ENCODE peak calls at places on chromosomes 16 and 17, in ten cellular contexts. R is foreskin keratinocyte, S is lung, U is stomach, Y is body of pancreas, W is vagina, K is PC-9, N is bronchial epithelial cell, H is cardiac fibroblast, L is mucosa of descending colon. Q is an unnamed sample.

GRCh38 chr16:69555867-69556266 is 9.9 kb upstream of the NFAT5 start:
- DNase-seq in R (no peak), S (no peak), U (no peak), Y (no peak), W (no peak), K (no peak), N (no peak), H (no peak), L (no peak), Q (no peak)

GRCh38 chr17:17057057-17057551 is 14.8 kb downstream of the MPRIP start:
- DNase-seq in R (no peak), S (no peak), U (peak; percentile 19), Y (no peak), W (no peak), K (no peak), N (no peak), H (no peak), L (no peak), Q (peak; percentile 57)

GRCh38 chr16:83530293-83530692 is 277.5 kb upstream of the HSBP1 start:
- DNase-seq in R (no peak), S (no peak), U (no peak), Y (no peak), W (no peak), K (no peak), N (no peak), H (peak; percentile 76), L (no peak), Q (no peak)

GRCh38 chr16:84650062-84650991 is 2.0 kb downstream of the KLHL36 start:
- DNase-seq in R (peak; percentile 81), S (no peak), U (no peak), Y (no peak), W (no peak), K (no peak), N (peak; percentile 88), H (peak; percentile 66), L (no peak), Q (no peak)

GRCh38 chr16:70162041-70162451 is 11.5 kb upstream of the CLEC18C start:
- DNase-seq in R (peak; percentile 69), S (peak; percentile 28), U (no peak), Y (no peak), W (peak; percentile 47), K (no peak), N (peak; percentile 85), H (peak; percentile 80), L (no peak), Q (peak; percentile 44)

GRCh38 chr16:81523387-81524115 is 78.9 kb downstream of the CMIP start:
- DNase-seq in R (peak; percentile 95), S (no peak), U (peak; percentile 62), Y (no peak), W (no peak), K (peak; percentile 92), N (peak; percentile 94), H (peak; percentile 87), L (no peak), Q (no peak)

GRCh38 chr17:36182176-36183000 is 6.0 kb upstream of the TBC1D3B start:
- DNase-seq in R (peak; percentile 5), S (no peak), U (no peak), Y (peak; percentile 22), W (no peak), K (no peak), N (no peak), H (no peak), L (no peak), Q (peak; percentile 87)

GRCh38 chr17:69654981-69655581 is 240.6 kb downstream of the MAP2K6 start:
- DNase-seq in R (peak; percentile 63), S (no peak), U (no peak), Y (no peak), W (no peak), K (no peak), N (peak; percentile 84), H (peak; percentile 80), L (no peak), Q (no peak)

GRCh38 chr17:71631483-71631882 is 489.3 kb upstream of the SOX9 start:
- DNase-seq in R (peak; percentile 80), S (no peak), U (no peak), Y (no peak), W (no peak), K (no peak), N (peak; percentile 78), H (peak; percentile 67), L (no peak), Q (no peak)

GRCh38 chr17:80663783-80664206 is 119.2 kb downstream of the RPTOR start:
- DNase-seq in R (no peak), S (peak; percentile 33), U (no peak), Y (no peak), W (no peak), K (no peak), N (no peak), H (no peak), L (peak; percentile 24), Q (no peak)

GRCh38 chr17:6077746-6078145 is 7.6 kb downstream of the WSCD1 start:
- DNase-seq in R (no peak), S (no peak), U (no peak), Y (no peak), W (no peak), K (no peak), N (no peak), H (no peak), L (no peak), Q (no peak)

GRCh38 chr16:27189335-27189972 is 13.9 kb upstream of the KDM8 start:
- DNase-seq in R (no peak), S (no peak), U (peak; percentile 28), Y (peak; percentile 91), W (no peak), K (peak; percentile 19), N (no peak), H (no peak), L (peak; percentile 55), Q (no peak)

GRCh38 chr17:61131555-61131954 is 268.1 kb upstream of the TBX2 start:
- DNase-seq in R (no peak), S (no peak), U (no peak), Y (no peak), W (no peak), K (no peak), N (no peak), H (no peak), L (no peak), Q (no peak)
- TF ChIP-seq CTCF in R (no peak), S (no peak), U (no peak), Y (no peak), W (no peak), K (no peak), N (no peak), H (no peak), L (no peak), Q (no peak)

DNA sequence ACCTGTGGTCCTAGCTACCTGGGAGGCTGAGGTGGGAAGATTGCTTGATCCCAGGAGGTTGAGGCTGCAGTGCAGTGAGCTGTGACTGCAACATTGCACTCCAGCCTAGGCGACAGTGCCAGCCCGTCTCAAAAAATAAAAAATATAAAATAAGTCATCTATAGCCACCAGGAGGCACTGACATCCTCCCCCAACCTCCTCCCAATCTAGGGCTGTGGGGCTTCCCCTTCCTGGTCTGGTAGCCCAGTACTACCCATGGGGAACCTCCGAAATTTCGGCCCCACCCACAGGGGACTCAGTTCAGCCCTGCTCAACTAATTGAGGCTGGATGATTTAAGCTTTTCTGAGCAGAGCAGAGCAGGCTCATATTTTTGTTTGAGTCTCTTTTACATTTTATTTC is 3.2 kb downstream of the ZSCAN10 start:
- DNase-seq in R (no peak), S (no peak), U (no peak), Y (peak; percentile 47), W (no peak), K (no peak), N (no peak), H (peak; percentile 31), L (peak; percentile 40), Q (no peak)
- TF ChIP-seq CTCF in R (peak; percentile 58), S (no peak), U (no peak), Y (no peak), W (no peak), K (peak; percentile 37), N (peak; percentile 18), H (peak; percentile 39), L (no peak), Q (peak; percentile 35)

DNA sequence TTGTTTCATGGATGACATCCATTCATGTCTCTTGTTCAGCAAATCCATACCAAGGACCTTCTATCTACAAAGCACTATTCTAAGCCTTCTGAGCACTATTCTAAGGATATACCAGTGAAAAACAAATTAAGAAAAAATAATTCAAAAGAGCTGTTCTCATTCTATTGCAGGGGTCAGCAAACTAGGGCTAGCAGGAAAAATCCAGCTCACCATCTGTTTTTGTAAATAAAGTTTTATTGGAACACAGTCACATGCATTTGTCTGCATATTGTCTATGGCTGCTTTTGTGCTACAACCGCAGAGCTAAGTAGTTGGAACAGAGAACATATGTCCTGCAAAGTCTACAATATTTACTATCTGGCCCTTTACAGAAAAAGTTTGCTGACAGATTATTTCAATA is 222.7 kb upstream of the DYNLRB2 start:
- DNase-seq in R (no peak), S (no peak), U (no peak), Y (no peak), W (no peak), K (no peak), N (no peak), H (no peak), L (no peak), Q (no peak)
- TF ChIP-seq CTCF in R (no peak), S (no peak), U (no peak), Y (no peak), W (no peak), K (no peak), N (no peak), H (no peak), L (no peak), Q (peak; percentile 1)

DNA sequence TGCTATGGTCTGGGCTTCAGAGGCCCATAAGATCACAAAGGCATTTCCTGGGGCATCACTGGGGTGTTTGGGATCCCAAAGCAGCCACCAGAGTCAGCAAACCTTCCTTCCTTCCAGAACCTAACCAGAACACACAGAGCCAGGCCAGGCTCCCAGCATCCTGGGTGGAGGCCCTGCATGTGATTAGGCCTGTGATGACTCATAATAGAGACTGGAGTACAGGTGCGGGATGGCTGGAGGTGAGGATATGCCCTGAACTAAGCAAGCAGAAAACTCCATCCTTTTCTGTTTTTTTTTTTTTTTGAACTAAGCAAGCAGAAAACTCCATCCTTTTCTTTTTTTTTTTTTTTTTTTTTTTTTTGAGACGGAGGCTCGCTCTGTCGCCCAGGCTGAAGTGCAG is 17.7 kb upstream of the GFOD2 start:
- DNase-seq in R (peak; percentile 15), S (no peak), U (peak; percentile 32), Y (no peak), W (no peak), K (no peak), N (peak; percentile 29), H (no peak), L (no peak), Q (no peak)
- TF ChIP-seq CTCF in R (no peak), S (no peak), U (no peak), Y (no peak), W (no peak), K (no peak), N (no peak), H (no peak), L (no peak), Q (no peak)

GRCh38 chr17:49498037-49498615 is 3.0 kb downstream of the NGFR start:
- DNase-seq in R (no peak), S (no peak), U (no peak), Y (no peak), W (no peak), K (no peak), N (no peak), H (no peak), L (no peak), Q (no peak)
- TF ChIP-seq CTCF in R (peak; percentile 21), S (no peak), U (no peak), Y (no peak), W (no peak), K (no peak), N (no peak), H (no peak), L (no peak), Q (peak; percentile 22)

GRCh38 chr17:45262516-45263476 is 902 bp upstream of the SPATA32 start:
- DNase-seq in R (no peak), S (no peak), U (no peak), Y (no peak), W (no peak), K (peak; percentile 34), N (peak; percentile 26), H (peak; percentile 58), L (no peak), Q (no peak)
- TF ChIP-seq CTCF in R (peak; percentile 20), S (no peak), U (no peak), Y (no peak), W (no peak), K (no peak), N (no peak), H (no peak), L (no peak), Q (no peak)